ENCODE peak calls at places on chromosomes 13 and 19, in seven cellular contexts. B is neuronal stem cell; V is kidney; Q is CD8-positive, alpha-beta T cell; G is endodermal cell; O is endothelial cell of umbilical vein; C is PC-3. M is an unnamed sample.

GRCh38 chr13:34357435-34358232 is 539.7 kb downstream of the RFC3 start:
- DNase-seq in B (no peak), V (no peak), Q (no peak), G (peak; percentile 50), O (peak; percentile 72), C (peak; percentile 88), M (no peak)

GRCh38 chr19:31772915-31773314 is 423.7 kb upstream of the TSHZ3 start:
- DNase-seq in B (no peak), V (no peak), Q (no peak), G (no peak), O (no peak), C (no peak), M (no peak)

GRCh38 chr13:97913206-97913605 is 40.3 kb upstream of the IPO5 start:
- DNase-seq in B (no peak), V (no peak), Q (no peak), G (no peak), O (no peak), C (no peak), M (no peak)

GRCh38 chr13:56558698-56559320 is 581.9 kb upstream of the PRR20A start:
- DNase-seq in B (no peak), V (no peak), Q (no peak), G (no peak), O (no peak), C (peak; percentile 13), M (no peak)

GRCh38 chr19:55179570-55180484 is at the start of gene SYT5:
- DNase-seq in B (peak; percentile 58), V (no peak), Q (peak; percentile 45), G (peak; percentile 89), O (no peak), C (peak; percentile 64), M (no peak)

GRCh38 chr13:57557979-57558529 is 73.5 kb upstream of the PCDH17 start:
- DNase-seq in B (peak; percentile 8), V (no peak), Q (no peak), G (no peak), O (peak; percentile 54), C (peak; percentile 6), M (no peak)

GRCh38 chr13:40047322-40047771 is 391.9 kb downstream of the COG6 start:
- DNase-seq in B (no peak), V (no peak), Q (no peak), G (no peak), O (no peak), C (no peak), M (no peak)

GRCh38 chr19:33580026-33580644 is 41.6 kb upstream of the CHST8 start:
- DNase-seq in B (no peak), V (no peak), Q (no peak), G (no peak), O (no peak), C (peak; percentile 52), M (no peak)

GRCh38 chr19:19115954-19116353 is 22.3 kb downstream of the TMEM161A start:
- DNase-seq in B (no peak), V (no peak), Q (peak; percentile 27), G (peak; percentile 90), O (no peak), C (peak; percentile 25), M (no peak)

GRCh38 chr13:32993109-32993508 is 23.1 kb upstream of the KL start:
- DNase-seq in B (no peak), V (no peak), Q (no peak), G (no peak), O (no peak), C (no peak), M (no peak)

GRCh38 chr19:20247016-20247683 is 80.1 kb downstream of the ZNF486 start:
- DNase-seq in B (peak; percentile 29), V (no peak), Q (peak; percentile 5), G (peak; percentile 84), O (no peak), C (peak; percentile 5), M (no peak)

GRCh38 chr13:30600470-30600869 is 17.2 kb upstream of the USPL1 start:
- DNase-seq in B (no peak), V (no peak), Q (no peak), G (no peak), O (no peak), C (no peak), M (no peak)

GRCh38 chr19:35533822-35534521 is 716 bp downstream of the GAPDHS start:
- DNase-seq in B (no peak), V (peak; percentile 75), Q (peak; percentile 27), G (peak; percentile 79), O (no peak), C (no peak), M (no peak)

GRCh38 chr13:99227909-99228688 is 27.4 kb downstream of the UBAC2 start:
- DNase-seq in B (no peak), V (no peak), Q (no peak), G (no peak), O (no peak), C (peak; percentile 14), M (no peak)

GRCh38 chr19:39411006-39411831 is 1.2 kb upstream of the PLEKHG2 start:
- DNase-seq in B (no peak), V (no peak), Q (no peak), G (peak; percentile 70), O (no peak), C (no peak), M (peak; percentile 93)

GRCh38 chr13:47932953-47933687 is 68.0 kb downstream of the SUCLA2 start:
- DNase-seq in B (peak; percentile 9), V (no peak), Q (no peak), G (no peak), O (no peak), C (no peak), M (no peak)

GRCh38 chr19:34925278-34925855 is 1.3 kb upstream of the ZNF30 start:
- DNase-seq in B (no peak), V (no peak), Q (no peak), G (no peak), O (no peak), C (no peak), M (no peak)

GRCh38 chr13:53110614-53111013 is 82.0 kb downstream of the OLFM4 start:
- DNase-seq in B (no peak), V (no peak), Q (no peak), G (no peak), O (no peak), C (no peak), M (no peak)

GRCh38 chr13:36130168-36130541 is 1.0 kb downstream of the DCLK1 start:
- DNase-seq in B (no peak), V (no peak), Q (no peak), G (no peak), O (no peak), C (no peak), M (no peak)

GRCh38 chr19:44356383-44357111 is at the start of gene ZNF112:
- DNase-seq in B (peak; percentile 78), V (peak; percentile 92), Q (no peak), G (peak; percentile 96), O (peak; percentile 93), C (peak; percentile 92), M (peak; percentile 90)

GRCh38 chr13:45398862-45399261 is 19.3 kb downstream of the SLC25A30 start:
- DNase-seq in B (no peak), V (no peak), Q (peak; percentile 32), G (no peak), O (no peak), C (no peak), M (no peak)

GRCh38 chr13:45393941-45394570 is 24.1 kb downstream of the SLC25A30 start:
- DNase-seq in B (peak; percentile 48), V (no peak), Q (no peak), G (peak; percentile 83), O (peak; percentile 55), C (peak; percentile 56), M (no peak)

GRCh38 chr13:45392811-45393210 is 25.4 kb downstream of the SLC25A30 start:
- DNase-seq in B (no peak), V (no peak), Q (no peak), G (no peak), O (no peak), C (no peak), M (no peak)

GRCh38 chr13:45401306-45401705 is 16.9 kb downstream of the SLC25A30 start:
- DNase-seq in B (no peak), V (no peak), Q (no peak), G (no peak), O (no peak), C (no peak), M (peak; percentile 8)

GRCh38 chr13:45396548-45397095 is 21.6 kb downstream of the SLC25A30 start:
- DNase-seq in B (no peak), V (no peak), Q (no peak), G (peak; percentile 64), O (peak; percentile 84), C (no peak), M (no peak)
- H3K27ac ChIP-seq in B (no peak overlapping the region), V (peak overlapping the region; percentile 67), Q (peak overlapping the region; percentile 14), G (no peak overlapping the region), O (peak overlapping the region; percentile 14), C (no peak overlapping the region), M (peak overlapping the region; percentile 51)

GRCh38 chr13:88223958-88224357 is 552.8 kb downstream of the SLITRK5 start:
- DNase-seq in B (no peak), V (no peak), Q (no peak), G (no peak), O (no peak), C (no peak), M (no peak)
- H3K4me1 ChIP-seq in B (no peaks in the 10 kb centered on the region), V (no peaks in the 10 kb centered on the region), Q (no peaks in the 10 kb centered on the region), G (no peaks in the 10 kb centered on the region), O (no peaks in the 10 kb centered on the region), C (no peaks in the 10 kb centered on the region), M (no peaks in the 10 kb centered on the region)

DNA sequence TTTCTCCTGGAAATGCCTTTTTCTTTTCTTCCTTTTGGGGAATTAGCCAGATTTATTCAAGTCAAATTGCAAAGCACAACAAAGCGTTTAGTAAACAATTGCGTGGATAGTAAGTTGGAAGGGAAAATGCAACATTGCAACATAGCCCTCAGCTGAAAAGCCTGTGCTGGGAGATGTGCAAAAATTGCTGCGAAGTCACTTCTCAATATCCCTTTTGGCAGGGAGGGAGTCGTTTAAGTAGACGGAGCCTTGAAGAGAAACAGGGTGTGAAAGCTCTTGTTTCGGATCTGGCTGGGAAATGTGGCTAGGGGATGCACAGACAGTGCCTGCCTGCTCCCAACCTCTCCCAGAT is 56.9 kb downstream of the SLC7A1 start:
- DNase-seq in B (no peak), V (no peak), Q (no peak), G (no peak), O (no peak), C (no peak), M (no peak)
- H3K27ac ChIP-seq in B (no peak overlapping the region), V (no peak overlapping the region), Q (no peak overlapping the region), G (no peak overlapping the region), O (no peak overlapping the region), C (no peak overlapping the region), M (no peak overlapping the region)

DNA sequence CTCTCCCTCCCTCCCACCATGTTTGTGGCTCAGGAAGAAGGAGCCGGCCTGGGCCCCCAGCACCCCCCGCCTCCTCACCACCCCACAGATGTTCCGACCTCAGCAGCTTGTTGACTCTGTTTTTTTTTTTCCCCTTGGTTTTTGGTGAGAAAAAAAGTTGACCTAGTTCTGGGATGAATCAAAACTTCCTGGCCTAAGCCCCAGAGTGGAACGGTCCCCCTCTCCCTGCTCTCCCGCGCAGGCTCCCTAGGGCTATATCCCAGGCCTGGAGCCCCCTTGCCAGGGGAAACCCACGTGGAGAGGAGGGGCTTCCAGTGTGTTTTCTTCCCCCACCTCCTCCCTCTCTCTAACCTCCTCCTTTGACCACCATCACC is 4.0 kb downstream of the COL5A3 start:
- DNase-seq in B (no peak), V (no peak), Q (no peak), G (no peak), O (no peak), C (no peak), M (no peak)
- H3K4me1 ChIP-seq in B (peaks cover 17% of the 10 kb centered on the region), V (no peaks in the 10 kb centered on the region), Q (peaks cover 11% of the 10 kb centered on the region), G (no peaks in the 10 kb centered on the region), O (peaks cover 4% of the 10 kb centered on the region), C (peaks cover 4% of the 10 kb centered on the region), M (peaks cover 36% of the 10 kb centered on the region)

M was measured in ascending aorta.